ENCODE peak calls at places on chromosome 9, in nine cellular contexts. One of them, this sample, is unnamed. For H3K4me1, the result is how much of the 10 kb centered on the place peaks cover.

GRCh38 chr9:107942870-107943269 is 453.3 kb upstream of the KLF4 start:
- DNase-seq in endothelial cell of umbilical vein: no peak
- DNase-seq in GM12878: no peak
- DNase-seq in HAP-1: no peak
- DNase-seq in CD8-positive, alpha-beta T cell: no peak
- DNase-seq in spleen: no peak
- DNase-seq in BE2C: no peak
- DNase-seq in pancreas: no peak
- DNase-seq in psoas muscle: no peak
- DNase-seq in this sample: no peak

GRCh38 chr9:106420511-106420944 is 442.4 kb upstream of the ZNF462 start:
- DNase-seq in endothelial cell of umbilical vein: no peak
- DNase-seq in GM12878: peak
- DNase-seq in HAP-1: no peak
- DNase-seq in CD8-positive, alpha-beta T cell: peak
- DNase-seq in spleen: no peak
- DNase-seq in BE2C: no peak
- DNase-seq in pancreas: no peak
- DNase-seq in psoas muscle: no peak
- DNase-seq in this sample: no peak

GRCh38 chr9:109341561-109341960 is 20.7 kb upstream of the EPB41L4B start:
- DNase-seq in endothelial cell of umbilical vein: no peak
- DNase-seq in GM12878: no peak
- DNase-seq in HAP-1: no peak
- DNase-seq in CD8-positive, alpha-beta T cell: no peak
- DNase-seq in spleen: no peak
- DNase-seq in BE2C: no peak
- DNase-seq in pancreas: no peak
- DNase-seq in psoas muscle: no peak
- DNase-seq in this sample: no peak

GRCh38 chr9:119005162-119005561 is 364.1 kb downstream of the BRINP1 start:
- DNase-seq in endothelial cell of umbilical vein: no peak
- DNase-seq in GM12878: no peak
- DNase-seq in HAP-1: no peak
- DNase-seq in CD8-positive, alpha-beta T cell: no peak
- DNase-seq in spleen: no peak
- DNase-seq in BE2C: no peak
- DNase-seq in pancreas: no peak
- DNase-seq in psoas muscle: no peak
- DNase-seq in this sample: no peak

GRCh38 chr9:117963493-117963892 is 259.3 kb downstream of the TLR4 start:
- DNase-seq in endothelial cell of umbilical vein: no peak
- DNase-seq in GM12878: no peak
- DNase-seq in HAP-1: no peak
- DNase-seq in CD8-positive, alpha-beta T cell: no peak
- DNase-seq in spleen: no peak
- DNase-seq in BE2C: no peak
- DNase-seq in pancreas: no peak
- DNase-seq in psoas muscle: no peak
- DNase-seq in this sample: no peak

GRCh38 chr9:94553029-94553938 is 1.6 kb upstream of the PCAT7 start:
- DNase-seq in endothelial cell of umbilical vein: no peak
- DNase-seq in GM12878: no peak
- DNase-seq in HAP-1: no peak
- DNase-seq in CD8-positive, alpha-beta T cell: no peak
- DNase-seq in spleen: no peak
- DNase-seq in BE2C: peak
- DNase-seq in pancreas: no peak
- DNase-seq in psoas muscle: no peak
- DNase-seq in this sample: peak

GRCh38 chr9:95107001-95107749 is 210.3 kb downstream of the FANCC start:
- DNase-seq in endothelial cell of umbilical vein: peak
- DNase-seq in GM12878: no peak
- DNase-seq in HAP-1: no peak
- DNase-seq in CD8-positive, alpha-beta T cell: no peak
- DNase-seq in spleen: no peak
- DNase-seq in BE2C: no peak
- DNase-seq in pancreas: no peak
- DNase-seq in psoas muscle: no peak
- DNase-seq in this sample: no peak

GRCh38 chr9:37976714-37977477 is 73.0 kb upstream of the SLC25A51 start:
- DNase-seq in endothelial cell of umbilical vein: no peak
- DNase-seq in GM12878: no peak
- DNase-seq in HAP-1: no peak
- DNase-seq in CD8-positive, alpha-beta T cell: no peak
- DNase-seq in spleen: no peak
- DNase-seq in BE2C: no peak
- DNase-seq in pancreas: peak
- DNase-seq in psoas muscle: no peak
- DNase-seq in this sample: no peak

GRCh38 chr9:19976226-19976625 is 187.4 kb upstream of the SLC24A2 start:
- DNase-seq in endothelial cell of umbilical vein: peak
- DNase-seq in GM12878: no peak
- DNase-seq in HAP-1: no peak
- DNase-seq in CD8-positive, alpha-beta T cell: no peak
- DNase-seq in spleen: no peak
- DNase-seq in BE2C: no peak
- DNase-seq in pancreas: no peak
- DNase-seq in psoas muscle: no peak
- DNase-seq in this sample: no peak

GRCh38 chr9:138045541-138046490 is 168.2 kb downstream of the CACNA1B start:
- DNase-seq in endothelial cell of umbilical vein: no peak
- DNase-seq in GM12878: no peak
- DNase-seq in HAP-1: no peak
- DNase-seq in CD8-positive, alpha-beta T cell: no peak
- DNase-seq in spleen: peak
- DNase-seq in BE2C: peak
- DNase-seq in pancreas: no peak
- DNase-seq in psoas muscle: peak
- DNase-seq in this sample: no peak

GRCh38 chr9:5186416-5187169 is 1.2 kb upstream of the INSL6 start:
- DNase-seq in endothelial cell of umbilical vein: peak
- DNase-seq in GM12878: no peak
- DNase-seq in HAP-1: peak
- DNase-seq in CD8-positive, alpha-beta T cell: peak
- DNase-seq in spleen: no peak
- DNase-seq in BE2C: peak
- DNase-seq in pancreas: peak
- DNase-seq in psoas muscle: no peak
- DNase-seq in this sample: peak

GRCh38 chr9:114122152-114122615 is 23.1 kb upstream of the KIF12 start:
- DNase-seq in endothelial cell of umbilical vein: no peak
- DNase-seq in GM12878: no peak
- DNase-seq in HAP-1: no peak
- DNase-seq in CD8-positive, alpha-beta T cell: no peak
- DNase-seq in spleen: peak
- DNase-seq in BE2C: no peak
- DNase-seq in pancreas: no peak
- DNase-seq in psoas muscle: no peak
- DNase-seq in this sample: no peak
- H3K4me1 ChIP-seq in endothelial cell of umbilical vein: under half
- H3K4me1 ChIP-seq in GM12878: under half
- H3K4me1 ChIP-seq in HAP-1: under half
- H3K4me1 ChIP-seq in CD8-positive, alpha-beta T cell: under half
- H3K4me1 ChIP-seq in spleen: under half
- H3K4me1 ChIP-seq in BE2C: under half
- H3K4me1 ChIP-seq in pancreas: under half
- H3K4me1 ChIP-seq in psoas muscle: under half
- H3K4me1 ChIP-seq in this sample: under half

DNA sequence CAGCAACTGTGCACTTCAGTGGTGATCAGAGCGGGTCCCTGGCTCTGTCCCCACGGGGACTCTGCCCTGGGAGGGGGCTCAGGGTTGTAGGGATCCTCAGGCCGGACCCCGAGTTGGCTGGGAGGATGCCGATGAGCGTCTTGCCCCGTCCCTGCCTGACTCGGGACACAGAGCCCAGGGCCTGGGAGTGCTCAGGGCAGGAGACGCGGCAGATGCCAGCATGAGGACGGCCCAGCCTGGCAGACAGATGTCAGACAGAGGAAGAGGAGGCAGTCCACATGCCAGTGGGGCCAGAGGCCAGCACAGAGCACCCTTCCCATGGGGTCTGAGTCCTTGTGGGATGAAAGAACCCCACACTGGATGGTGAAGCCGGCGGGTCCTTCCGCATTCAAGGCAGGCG is 11.3 kb downstream of the LCN12 start:
- DNase-seq in endothelial cell of umbilical vein: no peak
- DNase-seq in GM12878: no peak
- DNase-seq in HAP-1: no peak
- DNase-seq in CD8-positive, alpha-beta T cell: no peak
- DNase-seq in spleen: no peak
- DNase-seq in BE2C: no peak
- DNase-seq in pancreas: no peak
- DNase-seq in psoas muscle: no peak
- DNase-seq in this sample: no peak
- H3K4me1 ChIP-seq in endothelial cell of umbilical vein: under half
- H3K4me1 ChIP-seq in GM12878: under half
- H3K4me1 ChIP-seq in HAP-1: under half
- H3K4me1 ChIP-seq in CD8-positive, alpha-beta T cell: half or more
- H3K4me1 ChIP-seq in spleen: under half
- H3K4me1 ChIP-seq in BE2C: under half
- H3K4me1 ChIP-seq in pancreas: under half
- H3K4me1 ChIP-seq in psoas muscle: under half
- H3K4me1 ChIP-seq in this sample: under half

GRCh38 chr9:92749071-92749933 is 15.3 kb downstream of the BICD2 start:
- DNase-seq in endothelial cell of umbilical vein: no peak
- DNase-seq in GM12878: no peak
- DNase-seq in HAP-1: no peak
- DNase-seq in CD8-positive, alpha-beta T cell: no peak
- DNase-seq in spleen: peak
- DNase-seq in BE2C: peak
- DNase-seq in pancreas: no peak
- DNase-seq in psoas muscle: no peak
- DNase-seq in this sample: no peak

GRCh38 chr9:92748233-92748497 is 16.5 kb downstream of the BICD2 start:
- DNase-seq in endothelial cell of umbilical vein: no peak
- DNase-seq in GM12878: no peak
- DNase-seq in HAP-1: no peak
- DNase-seq in CD8-positive, alpha-beta T cell: no peak
- DNase-seq in spleen: no peak
- DNase-seq in BE2C: no peak
- DNase-seq in pancreas: no peak
- DNase-seq in psoas muscle: no peak
- DNase-seq in this sample: no peak

GRCh38 chr9:92752812-92753404 is 11.7 kb downstream of the BICD2 start:
- DNase-seq in endothelial cell of umbilical vein: peak
- DNase-seq in GM12878: no peak
- DNase-seq in HAP-1: no peak
- DNase-seq in CD8-positive, alpha-beta T cell: no peak
- DNase-seq in spleen: no peak
- DNase-seq in BE2C: no peak
- DNase-seq in pancreas: no peak
- DNase-seq in psoas muscle: no peak
- DNase-seq in this sample: no peak

GRCh38 chr9:92747459-92748232 is 17.0 kb downstream of the BICD2 start:
- DNase-seq in endothelial cell of umbilical vein: peak
- DNase-seq in GM12878: no peak
- DNase-seq in HAP-1: no peak
- DNase-seq in CD8-positive, alpha-beta T cell: no peak
- DNase-seq in spleen: peak
- DNase-seq in BE2C: no peak
- DNase-seq in pancreas: no peak
- DNase-seq in psoas muscle: no peak
- DNase-seq in this sample: no peak

DNA sequence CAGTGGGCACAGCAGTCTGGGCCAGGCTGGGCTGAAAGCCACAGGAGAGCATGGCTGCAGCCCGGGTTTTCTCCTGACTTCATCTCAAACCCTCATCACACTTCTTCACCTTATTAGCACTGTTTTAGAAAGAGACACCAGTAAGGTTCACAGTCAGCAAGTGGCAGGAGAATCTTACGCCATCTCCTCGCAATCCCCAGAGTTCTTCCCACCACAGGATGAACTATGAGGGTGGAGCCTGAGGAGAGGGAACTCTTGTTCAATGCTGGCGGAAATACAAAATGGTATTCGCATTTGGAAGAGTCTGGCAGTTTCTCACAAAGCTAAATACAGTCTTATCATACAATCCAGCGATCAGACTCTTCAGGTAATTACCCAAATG is 14.7 kb downstream of the BICD2 start:
- DNase-seq in endothelial cell of umbilical vein: no peak
- DNase-seq in GM12878: no peak
- DNase-seq in HAP-1: no peak
- DNase-seq in CD8-positive, alpha-beta T cell: no peak
- DNase-seq in spleen: no peak
- DNase-seq in BE2C: no peak
- DNase-seq in pancreas: no peak
- DNase-seq in psoas muscle: no peak
- DNase-seq in this sample: no peak
- H3K4me1 ChIP-seq in endothelial cell of umbilical vein: under half
- H3K4me1 ChIP-seq in GM12878: under half
- H3K4me1 ChIP-seq in HAP-1: under half
- H3K4me1 ChIP-seq in CD8-positive, alpha-beta T cell: under half
- H3K4me1 ChIP-seq in spleen: half or more
- H3K4me1 ChIP-seq in BE2C: under half
- H3K4me1 ChIP-seq in pancreas: under half
- H3K4me1 ChIP-seq in psoas muscle: half or more
- H3K4me1 ChIP-seq in this sample: under half

GRCh38 chr9:129932303-129933151 is 97.3 kb downstream of the USP20 start:
- DNase-seq in endothelial cell of umbilical vein: peak
- DNase-seq in GM12878: peak
- DNase-seq in HAP-1: no peak
- DNase-seq in CD8-positive, alpha-beta T cell: no peak
- DNase-seq in spleen: no peak
- DNase-seq in BE2C: no peak
- DNase-seq in pancreas: no peak
- DNase-seq in psoas muscle: no peak
- DNase-seq in this sample: no peak

GRCh38 chr9:129936222-129936621 is 101.0 kb downstream of the USP20 start:
- DNase-seq in endothelial cell of umbilical vein: no peak
- DNase-seq in GM12878: no peak
- DNase-seq in HAP-1: no peak
- DNase-seq in CD8-positive, alpha-beta T cell: no peak
- DNase-seq in spleen: no peak
- DNase-seq in BE2C: peak
- DNase-seq in pancreas: no peak
- DNase-seq in psoas muscle: no peak
- DNase-seq in this sample: no peak

GRCh38 chr9:129933215-129933614 is 98.0 kb downstream of the USP20 start:
- DNase-seq in endothelial cell of umbilical vein: peak
- DNase-seq in GM12878: no peak
- DNase-seq in HAP-1: no peak
- DNase-seq in CD8-positive, alpha-beta T cell: no peak
- DNase-seq in spleen: no peak
- DNase-seq in BE2C: no peak
- DNase-seq in pancreas: no peak
- DNase-seq in psoas muscle: no peak
- DNase-seq in this sample: no peak

GRCh38 chr9:129930743-129931142 is 95.5 kb downstream of the USP20 start:
- DNase-seq in endothelial cell of umbilical vein: no peak
- DNase-seq in GM12878: no peak
- DNase-seq in HAP-1: no peak
- DNase-seq in CD8-positive, alpha-beta T cell: no peak
- DNase-seq in spleen: no peak
- DNase-seq in BE2C: no peak
- DNase-seq in pancreas: no peak
- DNase-seq in psoas muscle: no peak
- DNase-seq in this sample: no peak

GRCh38 chr9:129933709-129934586 is 98.7 kb downstream of the USP20 start:
- DNase-seq in endothelial cell of umbilical vein: no peak
- DNase-seq in GM12878: no peak
- DNase-seq in HAP-1: no peak
- DNase-seq in CD8-positive, alpha-beta T cell: no peak
- DNase-seq in spleen: no peak
- DNase-seq in BE2C: no peak
- DNase-seq in pancreas: no peak
- DNase-seq in psoas muscle: no peak
- DNase-seq in this sample: no peak
- H3K4me1 ChIP-seq in endothelial cell of umbilical vein: under half
- H3K4me1 ChIP-seq in GM12878: under half
- H3K4me1 ChIP-seq in HAP-1: under half
- H3K4me1 ChIP-seq in CD8-positive, alpha-beta T cell: under half
- H3K4me1 ChIP-seq in spleen: half or more
- H3K4me1 ChIP-seq in BE2C: under half
- H3K4me1 ChIP-seq in pancreas: under half
- H3K4me1 ChIP-seq in psoas muscle: under half
- H3K4me1 ChIP-seq in this sample: under half